ENCODE peak calls at places on chromosomes 16 and 17, in four cellular contexts. L is GM12865, K is lung, W is fibroblast of the aortic adventitia. H is an unnamed sample.

GRCh38 chr17:78458739-78459335 is 80.4 kb downstream of the PGS1 start:
- DNase-seq in L (no peak), K (no peak), W (no peak), H (no peak)

GRCh38 chr16:29011112-29011511 is 26.3 kb downstream of the LAT start:
- DNase-seq in L (no peak), K (no peak), W (no peak), H (no peak)

GRCh38 chr16:50311891-50312501 is 45.6 kb downstream of the ADCY7 start:
- DNase-seq in L (no peak), K (peak; percentile 27), W (no peak), H (no peak)

GRCh38 chr17:74008196-74008595 is 195.3 kb upstream of the RPL38 start:
- DNase-seq in L (peak; percentile 9), K (no peak), W (no peak), H (no peak)

GRCh38 chr16:66872927-66873684 is 7.2 kb upstream of the PDP2 start:
- DNase-seq in L (peak; percentile 96), K (peak; percentile 93), W (peak; percentile 97), H (peak; percentile 86)

GRCh38 chr16:2033057-2033911 is 6.6 kb downstream of the NHERF2 start:
- DNase-seq in L (no peak), K (no peak), W (peak; percentile 61), H (no peak)

GRCh38 chr17:55666810-55667209 is 55.9 kb downstream of the TMEM100 start:
- DNase-seq in L (no peak), K (no peak), W (no peak), H (no peak)

GRCh38 chr16:28186752-28187151 is 25.0 kb downstream of the XPO6 start:
- DNase-seq in L (peak; percentile 65), K (no peak), W (no peak), H (no peak)

GRCh38 chr16:67280090-67281015 is 1.0 kb downstream of the PLEKHG4 start:
- DNase-seq in L (no peak), K (no peak), W (no peak), H (no peak)

GRCh38 chr16:8936421-8936820 is 27.3 kb downstream of the USP7 start:
- DNase-seq in L (peak; percentile 81), K (no peak), W (peak; percentile 27), H (peak; percentile 78)

GRCh38 chr17:4509402-4509801 is 10.7 kb downstream of the SPNS2 start:
- DNase-seq in L (peak; percentile 62), K (no peak), W (no peak), H (peak; percentile 38)

GRCh38 chr17:42405076-42405475 is 16.8 kb upstream of the STAT3 start:
- DNase-seq in L (no peak), K (no peak), W (no peak), H (no peak)

GRCh38 chr17:42844271-42844670 is at the start of gene AOC2:
- DNase-seq in L (no peak), K (no peak), W (peak; percentile 61), H (no peak)

GRCh38 chr17:22463110-22463850 is 771.0 kb downstream of the KCNJ18 start:
- DNase-seq in L (no peak), K (no peak), W (no peak), H (no peak)

GRCh38 chr17:72370819-72371218 is 250.0 kb downstream of the SOX9 start:
- DNase-seq in L (no peak), K (no peak), W (peak; percentile 74), H (no peak)

GRCh38 chr17:70624208-70624607 is 454.9 kb downstream of the KCNJ2 start:
- DNase-seq in L (no peak), K (no peak), W (no peak), H (no peak)

GRCh38 chr17:70629902-70630301 is 460.6 kb downstream of the KCNJ2 start:
- DNase-seq in L (no peak), K (no peak), W (peak; percentile 17), H (no peak)
- TF ChIP-seq CTCF in L (no peak), K (no peak), W (no peak), H (no peak)

GRCh38 chr17:66975614-66976378 is 11.3 kb downstream of the CACNG4 start:
- DNase-seq in L (peak; percentile 37), K (no peak), W (no peak), H (no peak)
- TF ChIP-seq CTCF in L (peak; percentile 32), K (no peak), W (no peak), H (no peak)

GRCh38 chr17:35117984-35118383 is 1.7 kb downstream of the RAD51D start:
- DNase-seq in L (peak; percentile 72), K (no peak), W (peak; percentile 26), H (no peak)
- TF ChIP-seq CTCF in L (peak; percentile 46), K (no peak), W (peak; percentile 18), H (peak; percentile 21)

GRCh38 chr17:45812102-45812501 is 28.0 kb downstream of the CRHR1 start:
- DNase-seq in L (no peak), K (no peak), W (peak; percentile 4), H (no peak)
- TF ChIP-seq CTCF in L (no peak), K (no peak), W (no peak), H (no peak)

GRCh38 chr17:39270923-39271322 is 45.2 kb upstream of the STAC2 start:
- DNase-seq in L (peak; percentile 38), K (peak; percentile 32), W (peak; percentile 95), H (no peak)
- TF ChIP-seq CTCF in L (peak; percentile 29), K (peak; percentile 8), W (peak; percentile 81), H (no peak)

DNA sequence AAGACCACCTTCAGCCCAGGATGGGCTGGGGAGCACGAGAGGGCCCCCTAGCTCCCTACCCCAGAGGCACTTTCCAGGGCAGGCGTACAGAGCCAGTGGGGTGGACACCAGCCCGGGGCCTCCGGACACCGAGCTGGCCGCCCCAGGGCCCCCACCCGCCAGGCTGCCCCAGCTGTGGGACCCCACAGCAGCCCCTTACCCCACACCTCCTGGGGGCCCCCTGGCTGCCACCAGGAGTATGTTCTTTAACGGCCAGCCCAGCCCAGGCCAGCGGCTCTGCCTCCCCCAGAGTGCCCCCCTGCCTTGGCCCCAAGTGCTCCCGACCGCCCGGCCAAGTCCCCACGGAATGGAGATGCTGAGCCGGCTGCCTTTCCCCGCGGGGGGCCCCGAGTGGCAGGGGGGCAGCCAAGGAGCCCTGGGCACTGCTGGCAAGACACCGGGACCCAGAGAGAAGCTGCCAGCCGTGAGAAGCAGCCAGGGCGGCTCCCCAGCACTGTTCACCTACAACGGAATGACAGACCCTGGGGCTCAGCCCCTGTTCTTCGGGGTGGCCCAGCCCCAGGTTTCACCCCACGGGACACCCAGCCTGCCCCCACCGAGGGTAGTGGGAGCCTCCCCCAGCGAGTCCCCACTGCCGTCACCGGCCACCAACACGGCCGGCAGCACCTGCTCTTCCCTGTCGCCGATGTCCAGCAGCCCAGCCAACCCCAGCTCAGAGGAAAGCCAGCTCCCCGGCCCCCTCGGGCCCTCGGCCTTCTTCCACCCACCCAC is 24.3 kb upstream of the ZFPM1 start:
- DNase-seq in L (no peak), K (no peak), W (no peak), H (no peak)
- TF ChIP-seq CTCF in L (no peak), K (no peak), W (no peak), H (no peak)

DNA sequence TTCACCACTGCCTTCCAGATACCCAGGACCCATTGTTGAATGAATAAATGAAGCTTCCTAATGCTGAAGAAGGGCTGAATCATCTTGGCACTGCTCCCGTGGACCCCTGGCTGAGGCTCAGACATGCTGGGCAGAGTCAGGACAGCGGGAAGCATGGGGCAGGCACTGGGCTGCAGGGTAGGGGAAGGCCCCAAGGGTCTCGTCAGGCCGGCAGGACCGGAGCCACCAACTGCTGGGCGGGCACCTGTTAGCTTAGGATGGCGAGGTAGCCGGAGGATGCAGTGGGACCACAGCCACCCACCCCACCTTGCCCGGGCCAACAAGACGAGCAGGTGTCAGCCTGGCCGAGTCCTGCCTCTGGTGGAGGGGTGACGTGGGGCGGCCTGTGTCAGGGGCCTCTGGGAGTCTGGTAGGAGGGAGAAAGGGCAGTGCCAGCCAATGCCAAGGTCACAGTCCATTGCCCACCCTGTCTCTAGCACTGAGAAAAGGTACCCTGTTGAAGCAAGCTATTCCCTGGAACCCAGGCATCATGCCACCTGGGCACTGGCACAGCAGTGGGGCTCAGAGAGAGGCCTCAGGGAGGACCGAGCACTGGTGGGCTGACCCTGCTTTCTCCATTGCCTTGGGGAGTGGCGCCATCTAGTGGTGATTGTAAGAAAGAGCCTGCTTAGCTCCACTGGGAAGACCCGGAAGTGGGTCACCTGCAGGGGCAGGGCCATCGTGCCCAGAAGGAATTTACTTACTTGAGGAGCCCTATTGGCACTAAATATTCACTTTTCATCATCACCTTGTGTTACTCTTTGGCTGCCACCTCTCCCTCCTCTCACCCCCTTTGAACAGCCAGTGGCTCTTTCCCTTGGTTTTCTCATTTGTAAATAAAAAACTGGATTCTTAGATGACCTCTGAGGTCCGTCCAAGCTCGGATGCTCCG is 3.0 kb upstream of the DLX3 start:
- DNase-seq in L (peak; percentile 92), K (peak; percentile 86), W (peak; percentile 87), H (peak; percentile 78)
- TF ChIP-seq CTCF in L (peak; percentile 92), K (peak; percentile 85), W (peak; percentile 89), H (peak; percentile 85)

GRCh38 chr17:27522028-27522639 is 65.9 kb downstream of the KSR1 start:
- DNase-seq in L (no peak), K (no peak), W (no peak), H (no peak)
- TF ChIP-seq CTCF in L (no peak), K (no peak), W (no peak), H (no peak)

H was measured in CD8-positive, alpha-beta T cell.